ENCODE peak calls at places on chromosomes 12 and 14, in seven cellular contexts. I, Z, D, B, Q, N and U are unnamed samples.
A peak's percentile ranks its signal among the peaks of the same experiment; 100 is the strongest.

GRCh38 chr14:34562776-34563150 is 23.3 kb upstream of the EAPP start:
- DNase-seq in Q (no peak), I (no peak), B (no peak), D (no peak), Z (no peak), N (no peak), U (no peak)

GRCh38 chr14:100791995-100792394 is 33.9 kb upstream of the MEG3 start:
- DNase-seq in Q (no peak), I (no peak), N (no peak), D (no peak), B (no peak), Z (no peak), U (no peak)

GRCh38 chr12:9104767-9105423 is 10.8 kb downstream of the A2M start:
- DNase-seq in Z (no peak), D (no peak), I (no peak), Q (no peak), B (no peak), N (no peak), U (no peak)

GRCh38 chr14:100656996-100657395 is 69.7 kb upstream of the DLK1 start:
- DNase-seq in N (no peak), B (no peak), D (no peak), Q (no peak), Z (no peak), I (no peak), U (no peak)

GRCh38 chr12:93100610-93101009 is 171.5 kb upstream of the EEA1 start:
- DNase-seq in Z (no peak), B (no peak), I (peak; percentile 60), D (no peak), Q (peak; percentile 9), N (no peak), U (no peak)

GRCh38 chr14:35807131-35807961 is 1.7 kb downstream of the RALGAPA1 start:
- DNase-seq in I (no peak), Q (no peak), B (no peak), N (no peak), Z (no peak), D (no peak), U (no peak)

GRCh38 chr14:90400904-90401561 is 4.2 kb downstream of the CALM1 start:
- DNase-seq in D (peak; percentile 4), B (no peak), N (no peak), Q (no peak), Z (no peak), I (no peak), U (no peak)

GRCh38 chr12:2323538-2324261 is 270.9 kb downstream of the CACNA1C start:
- DNase-seq in Z (no peak), B (no peak), N (no peak), Q (no peak), D (no peak), I (no peak), U (no peak)

GRCh38 chr14:105853907-105854599 is 327.7 kb downstream of the TMEM121 start:
- DNase-seq in I (no peak), N (no peak), Z (no peak), B (no peak), Q (no peak), D (no peak), U (no peak)

GRCh38 chr12:112887542-112887941 is 19.2 kb upstream of the OAS1 start:
- DNase-seq in Q (no peak), I (peak; percentile 30), N (no peak), Z (no peak), B (no peak), D (no peak), U (no peak)

GRCh38 chr14:65478596-65478995 is 66.1 kb downstream of the FUT8 start:
- DNase-seq in Z (peak; percentile 72), B (no peak), N (no peak), Q (peak; percentile 36), I (peak; percentile 39), D (no peak), U (no peak)

GRCh38 chr14:50985124-50985815 is 41.0 kb upstream of the PYGL start:
- DNase-seq in D (no peak), Z (no peak), Q (no peak), N (no peak), B (no peak), I (no peak), U (no peak)

GRCh38 chr12:34601689-34602088 is 579.4 kb downstream of the ALG10 start:
- DNase-seq in Z (no peak), D (no peak), N (no peak), I (no peak), Q (no peak), B (no peak), U (no peak)

GRCh38 chr14:24673534-24674203 is 39.7 kb upstream of the GZMB start:
- DNase-seq in D (no peak), Q (no peak), Z (no peak), B (no peak), I (no peak), N (no peak), U (no peak)

GRCh38 chr12:1272132-1272531 is 281.1 kb downstream of the ERC1 start:
- DNase-seq in B (no peak), N (no peak), I (no peak), Z (no peak), D (no peak), Q (no peak), U (no peak)

GRCh38 chr12:1189163-1189562 is 198.1 kb downstream of the ERC1 start:
- DNase-seq in B (no peak), Z (no peak), D (no peak), N (no peak), I (no peak), Q (no peak), U (no peak)

GRCh38 chr12:107655281-107656065 is 30.1 kb upstream of the PWP1 start:
- DNase-seq in I (no peak), B (no peak), Z (no peak), N (no peak), Q (no peak), D (no peak), U (no peak)

GRCh38 chr12:80001562-80001961 is 66.7 kb upstream of the PPP1R12A start:
- DNase-seq in N (no peak), B (peak; percentile 58), D (no peak), I (no peak), Z (no peak), Q (no peak), U (no peak)

GRCh38 chr14:68634874-68635601 is 157.8 kb downstream of the ZFP36L1 start:
- DNase-seq in Q (no peak), N (no peak), I (no peak), B (no peak), D (no peak), Z (no peak), U (no peak)

GRCh38 chr14:75906680-75907280 is 75.0 kb downstream of the TGFB3 start:
- DNase-seq in Q (peak; percentile 80), I (peak; percentile 64), Z (peak; percentile 69), B (peak; percentile 87), N (no peak), D (peak; percentile 76), U (no peak)

GRCh38 chr14:93115920-93116675 is at the start of gene ITPK1:
- DNase-seq in N (no peak), Z (peak; percentile 46), B (peak; percentile 78), D (peak; percentile 52), Q (peak; percentile 92), I (peak; percentile 75), U (no peak)

GRCh38 chr12:122014781-122015180 is 6.9 kb upstream of the BCL7A start:
- DNase-seq in I (no peak), Q (no peak), D (no peak), Z (no peak), N (no peak), B (no peak), U (no peak)

GRCh38 chr14:101235042-101235871 is 326.0 kb upstream of the DIO3 start:
- DNase-seq in D (peak; percentile 83), Q (peak; percentile 84), B (peak; percentile 77), N (no peak), Z (peak; percentile 31), I (peak; percentile 55), U (no peak)

GRCh38 chr12:82963961-82964360 is 277.3 kb downstream of the TMTC2 start:
- DNase-seq in N (no peak), I (no peak), Q (peak; percentile 44), B (peak; percentile 2), Z (peak; percentile 5), D (no peak), U (no peak)

GRCh38 chr12:45219621-45220020 is 3.7 kb downstream of the ANO6 start:
- DNase-seq in Q (no peak), D (no peak), Z (no peak), I (no peak), B (no peak), N (no peak), U (no peak)

GRCh38 chr12:111570090-111570961 is 28.8 kb downstream of the ATXN2 start:
- DNase-seq in I (peak; percentile 50), D (no peak), B (no peak), N (no peak), Z (peak; percentile 79), Q (no peak), U (peak; percentile 42)

DNA sequence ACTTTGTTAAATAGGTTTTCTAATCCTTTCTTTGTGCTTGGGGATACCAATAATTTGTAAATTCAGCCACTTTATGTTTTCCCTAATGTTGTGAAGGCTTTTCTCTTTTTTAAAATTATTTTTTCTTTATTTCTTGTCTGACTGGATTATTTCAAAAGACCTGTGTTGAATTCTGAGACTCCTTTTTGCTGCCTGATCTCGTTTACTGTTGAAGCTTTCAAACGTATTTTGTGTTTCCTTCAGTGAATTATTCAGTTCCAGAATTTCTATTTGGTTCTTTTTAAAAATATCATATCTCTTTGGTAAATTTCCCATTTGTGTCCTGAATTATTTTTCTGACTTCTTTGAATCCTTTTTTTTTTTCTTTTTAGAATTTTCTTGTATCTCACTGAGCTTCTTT is 241.6 kb downstream of the LRIG3 start:
- DNase-seq in I (no peak), D (no peak), N (no peak), Z (no peak), B (no peak), Q (no peak), U (no peak)
- TF ChIP-seq CTCF in I (no peak), D (no peak), N (no peak), Z (no peak), B (no peak), Q (no peak), U (no peak)

GRCh38 chr14:20848316-20848954 is 42.8 kb upstream of the RNASE3 start:
- DNase-seq in D (no peak), I (no peak), Z (peak; percentile 2), N (no peak), Q (no peak), B (no peak), U (peak; percentile 32)
- TF ChIP-seq CTCF in D (no peak), I (no peak), Z (no peak), N (no peak), Q (no peak), B (no peak), U (no peak)

GRCh38 chr14:22106700-22107697 is 433.4 kb upstream of the OR4E1 start:
- DNase-seq in Z (no peak), I (no peak), B (no peak), N (no peak), Q (no peak), D (no peak), U (no peak)
- TF ChIP-seq CTCF in Z (no peak), I (peak; percentile 20), B (no peak), N (no peak), Q (peak; percentile 25), D (peak; percentile 35), U (no peak)

GRCh38 chr14:56243110-56243509 is 124.9 kb downstream of the PELI2 start:
- DNase-seq in Z (no peak), B (peak; percentile 31), D (no peak), Q (peak; percentile 29), I (peak; percentile 58), N (no peak), U (no peak)

GRCh38 chr14:56244138-56244789 is 126.1 kb downstream of the PELI2 start:
- DNase-seq in B (no peak), Q (no peak), N (no peak), D (no peak), Z (peak; percentile 82), I (peak; percentile 41), U (peak; percentile 36)

GRCh38 chr14:56237398-56237797 is 119.2 kb downstream of the PELI2 start:
- DNase-seq in N (no peak), I (no peak), Z (no peak), D (no peak), Q (no peak), B (no peak), U (no peak)

GRCh38 chr14:56241441-56241840 is 123.2 kb downstream of the PELI2 start:
- DNase-seq in I (no peak), Z (no peak), B (no peak), D (no peak), N (no peak), Q (no peak), U (no peak)
- TF ChIP-seq CTCF in I (no peak), Z (no peak), B (no peak), D (no peak), N (no peak), Q (no peak), U (no peak)